ENCODE peak calls at places on chromosomes 4 and X, in seven cellular contexts. G is stimulated activated naive B cell treated with anti-CD40 and anti-IgM and Interleukin-4, amounts not matched to agents 10 μg/mL and 1 μg/mL and 100 μg/mL, for 72 hours; H is lower lobe of right lung; M is SK-N-DZ; Y is left cardiac atrium; L is CD8-positive, alpha-beta memory T cell; P is mammary epithelial cell. C is an unnamed sample.

GRCh38 chrX:37846141-37846540 is 1.2 kb downstream of the DYNLT3 start:
- DNase-seq in G (no peak), H (no peak), M (no peak), Y (no peak), L (no peak), P (peak), C (no peak)

GRCh38 chrX:120419465-120419864 is 49.6 kb downstream of the LAMP2 start:
- DNase-seq in G (no peak), H (no peak), M (no peak), Y (no peak), L (no peak), P (no peak), C (no peak)

GRCh38 chr4:6609415-6610079 is 30.9 kb upstream of the MRFAP1 start:
- DNase-seq in G (no peak), H (no peak), M (no peak), Y (no peak), L (no peak), P (no peak), C (no peak)

GRCh38 chrX:72621619-72622485 is 49.2 kb upstream of the HDAC8 start:
- DNase-seq in G (no peak), H (no peak), M (no peak), Y (no peak), L (no peak), P (peak), C (no peak)

GRCh38 chrX:96474357-96475125 is 210.1 kb upstream of the DIAPH2 start:
- DNase-seq in G (no peak), H (no peak), M (no peak), Y (no peak), L (no peak), P (no peak), C (no peak)

GRCh38 chr4:125268065-125268755 is 46.5 kb upstream of the FAT4 start:
- DNase-seq in G (no peak), H (no peak), M (no peak), Y (no peak), L (no peak), P (no peak), C (no peak)

GRCh38 chr4:119299221-119300071 is 22.5 kb downstream of the FABP2 start:
- DNase-seq in G (no peak), H (no peak), M (no peak), Y (no peak), L (no peak), P (peak), C (no peak)

GRCh38 chr4:13193662-13194061 is 290.5 kb downstream of the RAB28 start:
- DNase-seq in G (no peak), H (no peak), M (no peak), Y (no peak), L (no peak), P (no peak), C (no peak)

GRCh38 chr4:38967260-38968095 is 64.7 kb downstream of the TMEM156 start:
- DNase-seq in G (no peak), H (no peak), M (no peak), Y (no peak), L (no peak), P (peak), C (no peak)

GRCh38 chr4:123421942-123422781 is 25.6 kb downstream of the SPRY1 start:
- DNase-seq in G (no peak), H (no peak), M (no peak), Y (no peak), L (no peak), P (no peak), C (no peak)

GRCh38 chr4:27318740-27319139 is 458.1 kb downstream of the STIM2 start:
- DNase-seq in G (peak), H (no peak), M (peak), Y (peak), L (no peak), P (peak), C (no peak)

C was measured in activated T-helper 1 cell treated with Interleukin-2 at 50 U/mL for 16 hours.